ENCODE peak calls at places on chromosomes 6 and 20, in nine cellular contexts. C is nephron progenitor cell, D is mucosa of gallbladder, T is HTR-8/SVneo, Q is Caki2, H is ELR, Y is fibroblast of the aortic adventitia, W is head of caudate nucleus, A is nucleus accumbens. P is an unnamed sample.

GRCh38 chr6:15441215-15441868 is 195.5 kb downstream of the JARID2 start:
- DNase-seq in C (peak), D (peak), T (peak), Q (peak), H (peak), Y (peak), W (no peak), A (no peak), P (no peak)

GRCh38 chr6:154384196-154384595 is 27.6 kb upstream of the IPCEF1 start:
- DNase-seq in C (no peak), D (no peak), T (no peak), Q (no peak), H (no peak), Y (no peak), W (no peak), A (no peak), P (no peak)

GRCh38 chr6:45044086-45044485 is 284.0 kb upstream of the RUNX2 start:
- DNase-seq in C (no peak), D (no peak), T (no peak), Q (peak), H (no peak), Y (no peak), W (no peak), A (no peak), P (no peak)

GRCh38 chr6:17066610-17067009 is 35.2 kb upstream of the STMND1 start:
- DNase-seq in C (no peak), D (no peak), T (no peak), Q (no peak), H (no peak), Y (no peak), W (no peak), A (no peak), P (no peak)

GRCh38 chr6:34154668-34155447 is 9.0 kb upstream of the GRM4 start:
- DNase-seq in C (peak), D (peak), T (peak), Q (peak), H (peak), Y (peak), W (peak), A (no peak), P (peak)

GRCh38 chr20:5774438-5774837 is 24.2 kb downstream of the SHLD1 start:
- DNase-seq in C (no peak), D (no peak), T (no peak), Q (no peak), H (no peak), Y (no peak), W (no peak), A (no peak), P (no peak)

GRCh38 chr6:113586413-113586812 is 270.7 kb upstream of the MARCKS start:
- DNase-seq in C (no peak), D (no peak), T (no peak), Q (no peak), H (peak), Y (peak), W (no peak), A (no peak), P (no peak)

GRCh38 chr6:158416841-158417759 is 104.8 kb downstream of the TULP4 start:
- DNase-seq in C (no peak), D (no peak), T (no peak), Q (no peak), H (peak), Y (no peak), W (no peak), A (no peak), P (no peak)

GRCh38 chr6:107344981-107345380 is 114.4 kb downstream of the PDSS2 start:
- DNase-seq in C (no peak), D (no peak), T (no peak), Q (no peak), H (no peak), Y (no peak), W (no peak), A (no peak), P (no peak)

GRCh38 chr6:64736421-64736950 is 970.5 kb downstream of the EYS start:
- DNase-seq in C (no peak), D (no peak), T (no peak), Q (no peak), H (no peak), Y (no peak), W (no peak), A (no peak), P (no peak)

GRCh38 chr20:35192071-35192872 is 20.4 kb downstream of the PROCR start:
- DNase-seq in C (no peak), D (no peak), T (no peak), Q (no peak), H (no peak), Y (no peak), W (no peak), A (no peak), P (no peak)

GRCh38 chr20:21361266-21361665 is 36.1 kb downstream of the NKX2-4 start:
- DNase-seq in C (no peak), D (no peak), T (no peak), Q (no peak), H (peak), Y (no peak), W (no peak), A (no peak), P (no peak)

GRCh38 chr6:69827491-69827890 is 30.7 kb upstream of the LMBRD1 start:
- DNase-seq in C (no peak), D (no peak), T (no peak), Q (no peak), H (peak), Y (peak), W (no peak), A (no peak), P (no peak)

GRCh38 chr6:123821112-123821511 is 17.4 kb downstream of the NKAIN2 start:
- DNase-seq in C (no peak), D (no peak), T (no peak), Q (no peak), H (no peak), Y (no peak), W (no peak), A (no peak), P (no peak)

GRCh38 chr20:19252670-19253120 is 40.3 kb downstream of the SLC24A3 start:
- DNase-seq in C (no peak), D (no peak), T (no peak), Q (no peak), H (peak), Y (no peak), W (no peak), A (no peak), P (no peak)

GRCh38 chr20:14451458-14451857 is 114.0 kb upstream of the FLRT3 start:
- DNase-seq in C (no peak), D (no peak), T (no peak), Q (no peak), H (no peak), Y (no peak), W (no peak), A (no peak), P (no peak)

GRCh38 chr6:150547511-150548222 is 52.0 kb upstream of the PLEKHG1 start:
- DNase-seq in C (peak), D (no peak), T (no peak), Q (no peak), H (no peak), Y (no peak), W (peak), A (peak), P (no peak)

GRCh38 chr6:38179794-38180430 is 360.4 kb downstream of the ZFAND3 start:
- DNase-seq in C (no peak), D (no peak), T (no peak), Q (no peak), H (no peak), Y (no peak), W (no peak), A (no peak), P (peak)

GRCh38 chr6:9398794-9399373 is 963.5 kb upstream of the SLC35B3 start:
- DNase-seq in C (no peak), D (peak), T (no peak), Q (no peak), H (no peak), Y (no peak), W (peak), A (no peak), P (no peak)

GRCh38 chr6:29942275-29943052 is at the start of gene HLA-A:
- DNase-seq in C (peak), D (peak), T (peak), Q (peak), H (peak), Y (peak), W (peak), A (peak), P (peak)

GRCh38 chr6:83914953-83915352 is 55.5 kb downstream of the CYB5R4 start:
- DNase-seq in C (no peak), D (no peak), T (no peak), Q (no peak), H (no peak), Y (no peak), W (no peak), A (no peak), P (no peak)

GRCh38 chr6:154653385-154653784 is 79.8 kb upstream of the SCAF8 start:
- DNase-seq in C (no peak), D (no peak), T (peak), Q (no peak), H (no peak), Y (no peak), W (no peak), A (no peak), P (no peak)

GRCh38 chr6:66751630-66752029 is 1044.6 kb upstream of the EYS start:
- DNase-seq in C (no peak), D (no peak), T (no peak), Q (no peak), H (no peak), Y (no peak), W (no peak), A (no peak), P (no peak)

GRCh38 chr6:105982761-105983600 is 103.2 kb upstream of the PRDM1 start:
- DNase-seq in C (no peak), D (no peak), T (no peak), Q (no peak), H (no peak), Y (no peak), W (no peak), A (no peak), P (no peak)

P was measured in stomach.